ENCODE peak calls at places on chromosomes 4 and X, in eight cellular contexts. T is activated gamma-delta T cell treated with Interleukin-2 at 50 U/mL for 16 hours; G is left colon; I is frontal cortex; X is stromal cell of bone marrow; H is NCI-H1105; B is NK-92 treated with Interleukin-12 subunit alpha and Interleukin-12 subunit beta, amount 100 ng/mL, for 24 hours; Z is left ventricle myocardium inferior. L is an unnamed sample.

GRCh38 chr4:74539043-74539790 is 94.3 kb downstream of the AREG start:
- DNase-seq in G (no peak), X (no peak), I (no peak), B (no peak), H (no peak), Z (no peak), T (no peak), L (no peak)

GRCh38 chr4:110586137-110586850 is 36.6 kb downstream of the PITX2 start:
- DNase-seq in B (no peak), I (peak), G (no peak), T (no peak), H (no peak), Z (no peak), X (peak), L (no peak)

GRCh38 chrX:18561020-18561419 is 110.9 kb downstream of the RS1 start:
- DNase-seq in I (no peak), B (no peak), X (no peak), Z (no peak), T (no peak), H (no peak), G (no peak), L (no peak)

GRCh38 chr4:145481164-145481941 is at the start of gene SMAD1:
- DNase-seq in I (peak), G (peak), X (peak), H (peak), B (no peak), Z (peak), T (no peak), L (peak)

GRCh38 chr4:5900844-5901243 is 8.0 kb upstream of the CRMP1 start:
- DNase-seq in G (no peak), Z (no peak), T (no peak), X (no peak), H (no peak), I (no peak), B (no peak), L (no peak)

GRCh38 chr4:111854494-111855087 is 290.7 kb upstream of the FAM241A start:
- DNase-seq in B (no peak), G (no peak), H (no peak), T (no peak), I (no peak), X (peak), Z (no peak), L (no peak)

GRCh38 chr4:9971711-9972110 is 49.6 kb downstream of the SLC2A9 start:
- DNase-seq in X (no peak), Z (no peak), G (no peak), T (no peak), I (no peak), B (no peak), H (peak), L (no peak)

GRCh38 chr4:21790437-21791029 is 158.0 kb downstream of the KCNIP4 start:
- DNase-seq in G (no peak), B (no peak), I (no peak), H (no peak), X (no peak), T (no peak), Z (no peak), L (no peak)

GRCh38 chr4:173494013-173494970 is 35.7 kb downstream of the HAND2 start:
- DNase-seq in B (no peak), G (peak), H (no peak), I (peak), T (peak), X (peak), Z (peak), L (no peak)

GRCh38 chrX:13101439-13102139 is 57.2 kb upstream of the FAM9C start:
- DNase-seq in G (peak), T (peak), B (no peak), X (peak), H (no peak), Z (peak), I (no peak), L (no peak)

GRCh38 chr4:26786916-26787315 is 73.7 kb upstream of the STIM2 start:
- DNase-seq in Z (no peak), T (no peak), I (no peak), G (no peak), B (no peak), X (no peak), H (no peak), L (no peak)

GRCh38 chr4:83093060-83093640 is 21.4 kb downstream of the PLAC8 start:
- DNase-seq in Z (no peak), X (no peak), I (no peak), B (no peak), T (no peak), G (no peak), H (no peak), L (no peak)

GRCh38 chr4:8910822-8911310 is 39.2 kb upstream of the HMX1 start:
- DNase-seq in G (peak), I (peak), B (no peak), Z (no peak), H (no peak), X (no peak), T (no peak), L (no peak)

GRCh38 chrX:14043209-14043608 is 13.5 kb upstream of the GEMIN8 start:
- DNase-seq in Z (no peak), H (no peak), G (no peak), X (no peak), I (no peak), B (no peak), T (no peak), L (no peak)

GRCh38 chr4:154534296-154534695 is 15.9 kb downstream of the PLRG1 start:
- DNase-seq in T (no peak), X (peak), B (no peak), Z (no peak), H (no peak), G (no peak), I (no peak), L (no peak)

GRCh38 chr4:14157262-14157661 is 529.7 kb upstream of the BOD1L1 start:
- DNase-seq in I (no peak), T (no peak), H (no peak), Z (no peak), X (no peak), G (no peak), B (no peak), L (no peak)

GRCh38 chr4:1644906-1645657 is 39.0 kb downstream of the FAM53A start:
- DNase-seq in X (no peak), I (peak), Z (peak), T (no peak), H (no peak), B (no peak), G (peak), L (peak)